ENCODE peak calls at places on chromosome 15, in seven cellular contexts. One of them, this sample, is unnamed.

GRCh38 chr15:84783493-84784251 is 33.5 kb upstream of the ALPK3 start:
- DNase-seq in HFF-Myc: no peak
- DNase-seq in Peyer's patch: no peak
- DNase-seq in AG20443: no peak
- DNase-seq in NCI-H187 treated with DMSO at 0.1 percent for 48 hours: no peak
- DNase-seq in mesothelial cell of epicardium: no peak
- DNase-seq in cardiac fibroblast: no peak
- DNase-seq in this sample: no peak

GRCh38 chr15:71291723-71292122 is 176.5 kb downstream of the THSD4 start:
- DNase-seq in HFF-Myc: no peak
- DNase-seq in Peyer's patch: no peak
- DNase-seq in AG20443: no peak
- DNase-seq in NCI-H187 treated with DMSO at 0.1 percent for 48 hours: no peak
- DNase-seq in mesothelial cell of epicardium: no peak
- DNase-seq in cardiac fibroblast: no peak
- DNase-seq in this sample: no peak

GRCh38 chr15:43241100-43241499 is 20.3 kb upstream of the EPB42 start:
- DNase-seq in HFF-Myc: no peak
- DNase-seq in Peyer's patch: no peak
- DNase-seq in AG20443: peak
- DNase-seq in NCI-H187 treated with DMSO at 0.1 percent for 48 hours: no peak
- DNase-seq in mesothelial cell of epicardium: no peak
- DNase-seq in cardiac fibroblast: peak
- DNase-seq in this sample: no peak

GRCh38 chr15:68595761-68596160 is 17.0 kb downstream of the CORO2B start:
- DNase-seq in HFF-Myc: no peak
- DNase-seq in Peyer's patch: no peak
- DNase-seq in AG20443: no peak
- DNase-seq in NCI-H187 treated with DMSO at 0.1 percent for 48 hours: no peak
- DNase-seq in mesothelial cell of epicardium: no peak
- DNase-seq in cardiac fibroblast: no peak
- DNase-seq in this sample: no peak

GRCh38 chr15:52078197-52078875 is 34.2 kb downstream of the BCL2L10 start:
- DNase-seq in HFF-Myc: no peak
- DNase-seq in Peyer's patch: no peak
- DNase-seq in AG20443: no peak
- DNase-seq in NCI-H187 treated with DMSO at 0.1 percent for 48 hours: no peak
- DNase-seq in mesothelial cell of epicardium: no peak
- DNase-seq in cardiac fibroblast: no peak
- DNase-seq in this sample: no peak

GRCh38 chr15:63107895-63108546 is 13.6 kb upstream of the LACTB start:
- DNase-seq in HFF-Myc: peak
- DNase-seq in Peyer's patch: no peak
- DNase-seq in AG20443: peak
- DNase-seq in NCI-H187 treated with DMSO at 0.1 percent for 48 hours: no peak
- DNase-seq in mesothelial cell of epicardium: no peak
- DNase-seq in cardiac fibroblast: peak
- DNase-seq in this sample: peak

GRCh38 chr15:41621200-41622193 is 38.7 kb upstream of the MGA start:
- DNase-seq in HFF-Myc: peak
- DNase-seq in Peyer's patch: peak
- DNase-seq in AG20443: peak
- DNase-seq in NCI-H187 treated with DMSO at 0.1 percent for 48 hours: peak
- DNase-seq in mesothelial cell of epicardium: peak
- DNase-seq in cardiac fibroblast: peak
- DNase-seq in this sample: peak

GRCh38 chr15:42100021-42100800 is 5.8 kb upstream of the PLA2G4D start:
- DNase-seq in HFF-Myc: no peak
- DNase-seq in Peyer's patch: no peak
- DNase-seq in AG20443: no peak
- DNase-seq in NCI-H187 treated with DMSO at 0.1 percent for 48 hours: no peak
- DNase-seq in mesothelial cell of epicardium: no peak
- DNase-seq in cardiac fibroblast: no peak
- DNase-seq in this sample: no peak

GRCh38 chr15:72784233-72784876 is 797 bp upstream of the ADPGK start:
- DNase-seq in HFF-Myc: peak
- DNase-seq in Peyer's patch: no peak
- DNase-seq in AG20443: peak
- DNase-seq in NCI-H187 treated with DMSO at 0.1 percent for 48 hours: peak
- DNase-seq in mesothelial cell of epicardium: no peak
- DNase-seq in cardiac fibroblast: peak
- DNase-seq in this sample: peak

GRCh38 chr15:80514071-80514780 is 110.0 kb downstream of the ARNT2 start:
- DNase-seq in HFF-Myc: no peak
- DNase-seq in Peyer's patch: no peak
- DNase-seq in AG20443: peak
- DNase-seq in NCI-H187 treated with DMSO at 0.1 percent for 48 hours: no peak
- DNase-seq in mesothelial cell of epicardium: no peak
- DNase-seq in cardiac fibroblast: peak
- DNase-seq in this sample: no peak

GRCh38 chr15:101615986-101616848 is 36.0 kb downstream of the TM2D3 start:
- DNase-seq in HFF-Myc: peak
- DNase-seq in Peyer's patch: no peak
- DNase-seq in AG20443: peak
- DNase-seq in NCI-H187 treated with DMSO at 0.1 percent for 48 hours: peak
- DNase-seq in mesothelial cell of epicardium: peak
- DNase-seq in cardiac fibroblast: peak
- DNase-seq in this sample: peak

GRCh38 chr15:79337591-79337990 is 26.7 kb downstream of the TMED3 start:
- DNase-seq in HFF-Myc: no peak
- DNase-seq in Peyer's patch: no peak
- DNase-seq in AG20443: no peak
- DNase-seq in NCI-H187 treated with DMSO at 0.1 percent for 48 hours: no peak
- DNase-seq in mesothelial cell of epicardium: no peak
- DNase-seq in cardiac fibroblast: no peak
- DNase-seq in this sample: no peak

This sample was measured in smooth muscle cell of the brain vasculature.